ENCODE peak calls at places on chromosomes 16 and 17, in four cellular contexts. C is K562, Y is HCT116, K is SK-N-SH. Q is an unnamed sample.

GRCh38 chr17:50274142-50274944 is at the start of gene TMEM92:
- DNase-seq in C (peak; percentile 86), Y (peak; percentile 62), K (peak; percentile 57), Q (no peak)

GRCh38 chr17:76912585-76912984 is 44.4 kb downstream of the MGAT5B start:
- DNase-seq in C (no peak), Y (no peak), K (no peak), Q (no peak)

GRCh38 chr16:8678068-8678927 is 3.9 kb downstream of the ABAT start:
- DNase-seq in C (no peak), Y (no peak), K (no peak), Q (no peak)

GRCh38 chr16:24075929-24076716 is 180.0 kb upstream of the CACNG3 start:
- DNase-seq in C (peak; percentile 42), Y (peak; percentile 10), K (no peak), Q (no peak)

GRCh38 chr17:54760836-54761235 is 139.8 kb upstream of the TOM1L1 start:
- DNase-seq in C (no peak), Y (no peak), K (no peak), Q (no peak)

GRCh38 chr16:84599528-84600202 is 18.2 kb downstream of the COTL1 start:
- DNase-seq in C (no peak), Y (no peak), K (peak; percentile 65), Q (no peak)

GRCh38 chr17:83086907-83087787 is 7.7 kb downstream of the METRNL start:
- DNase-seq in C (peak; percentile 12), Y (no peak), K (no peak), Q (no peak)

GRCh38 chr17:50766222-50767023 is 895 bp downstream of the ANKRD40CL start:
- DNase-seq in C (no peak), Y (no peak), K (no peak), Q (no peak)

GRCh38 chr17:31918701-31919128 is 17.2 kb upstream of the UTP6 start:
- DNase-seq in C (no peak), Y (no peak), K (no peak), Q (no peak)

GRCh38 chr17:364308-364707 is 11.7 kb upstream of the RPH3AL start:
- DNase-seq in C (no peak), Y (no peak), K (no peak), Q (no peak)

GRCh38 chr17:80743181-80743771 is 198.6 kb downstream of the RPTOR start:
- DNase-seq in C (no peak), Y (no peak), K (no peak), Q (no peak)

GRCh38 chr17:935485-935884 is 44.1 kb downstream of the NXN start:
- DNase-seq in C (no peak), Y (peak; percentile 73), K (no peak), Q (no peak)

GRCh38 chr17:17823433-17824118 is 13.2 kb downstream of the SREBF1 start:
- DNase-seq in C (peak; percentile 95), Y (peak; percentile 56), K (peak; percentile 99), Q (no peak)

GRCh38 chr16:57284206-57284951 is at the start of gene PLLP:
- DNase-seq in C (peak; percentile 95), Y (no peak), K (peak; percentile 90), Q (no peak)

GRCh38 chr16:84592718-84593117 is 25.2 kb downstream of the COTL1 start:
- DNase-seq in C (no peak), Y (no peak), K (no peak), Q (no peak)

GRCh38 chr16:1993731-1994131 is 4.0 kb downstream of the SYNGR3 start:
- DNase-seq in C (no peak), Y (no peak), K (no peak), Q (no peak)

GRCh38 chr17:20291076-20291475 is 176.3 kb downstream of the LGALS9B start:
- DNase-seq in C (no peak), Y (no peak), K (no peak), Q (no peak)

GRCh38 chr16:30049871-30050270 is 15.7 kb upstream of the ALDOA start:
- DNase-seq in C (no peak), Y (no peak), K (no peak), Q (no peak)

GRCh38 chr17:28726396-28726911 is 421 bp upstream of the TLCD1 start:
- DNase-seq in C (no peak), Y (peak; percentile 53), K (no peak), Q (no peak)

GRCh38 chr17:77451894-77452852 is 311.4 kb downstream of the SEC14L1 start:
- DNase-seq in C (no peak), Y (no peak), K (peak; percentile 93), Q (no peak)

GRCh38 chr16:31099860-31100638 is 5.5 kb upstream of the VKORC1 start:
- DNase-seq in C (no peak), Y (no peak), K (no peak), Q (no peak)

GRCh38 chr16:15946257-15947044 is 3.0 kb upstream of the ABCC1 start:
- DNase-seq in C (no peak), Y (no peak), K (no peak), Q (peak; percentile 81)

GRCh38 chr16:3771513-3771912 is 54.2 kb upstream of the TRAP1 start:
- DNase-seq in C (no peak), Y (no peak), K (no peak), Q (no peak)

GRCh38 chr16:87435399-87436224 is 43.5 kb downstream of the MAP1LC3B start:
- DNase-seq in C (no peak), Y (no peak), K (peak; percentile 41), Q (no peak)

GRCh38 chr16:764848-765487 is 4.4 kb downstream of the MSLN start:
- DNase-seq in C (no peak), Y (no peak), K (no peak), Q (no peak)

DNA sequence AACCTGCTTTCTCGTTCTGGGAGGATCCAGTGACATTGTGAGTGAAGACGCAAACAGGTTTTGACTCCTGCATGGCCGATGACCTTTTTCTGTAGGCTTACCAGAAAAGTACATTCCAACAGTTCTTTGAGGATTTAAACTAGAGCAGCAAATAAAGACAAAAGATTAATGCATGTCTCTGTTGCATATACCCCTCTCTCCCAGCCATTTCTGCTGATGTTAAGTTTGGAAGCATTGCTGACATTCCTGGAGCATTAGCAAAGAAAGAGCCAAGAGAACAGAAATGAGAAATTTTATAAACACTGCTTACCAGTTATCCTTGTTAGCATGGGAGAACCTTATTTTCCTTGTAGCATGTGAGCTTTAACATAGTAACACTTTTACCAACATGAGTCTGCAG is 49.3 kb downstream of the SIAH1 start:
- DNase-seq in C (no peak), Y (no peak), K (no peak), Q (no peak)
- TF ChIP-seq SIN3A in C (no peak), Y (no peak), K (no peak), Q (no peak)

GRCh38 chr17:8062435-8062806 is 23.6 kb downstream of the ALOX15B start:
- DNase-seq in C (no peak), Y (no peak), K (no peak), Q (no peak)

GRCh38 chr17:8064590-8065019 is 22.9 kb downstream of the ALOX12B start:
- DNase-seq in C (no peak), Y (no peak), K (no peak), Q (no peak)

GRCh38 chr17:8062807-8063483 is 24.1 kb downstream of the ALOX15B start:
- DNase-seq in C (no peak), Y (no peak), K (no peak), Q (no peak)

GRCh38 chr17:8066841-8067775 is 20.4 kb downstream of the ALOX12B start:
- DNase-seq in C (no peak), Y (no peak), K (no peak), Q (no peak)

DNA sequence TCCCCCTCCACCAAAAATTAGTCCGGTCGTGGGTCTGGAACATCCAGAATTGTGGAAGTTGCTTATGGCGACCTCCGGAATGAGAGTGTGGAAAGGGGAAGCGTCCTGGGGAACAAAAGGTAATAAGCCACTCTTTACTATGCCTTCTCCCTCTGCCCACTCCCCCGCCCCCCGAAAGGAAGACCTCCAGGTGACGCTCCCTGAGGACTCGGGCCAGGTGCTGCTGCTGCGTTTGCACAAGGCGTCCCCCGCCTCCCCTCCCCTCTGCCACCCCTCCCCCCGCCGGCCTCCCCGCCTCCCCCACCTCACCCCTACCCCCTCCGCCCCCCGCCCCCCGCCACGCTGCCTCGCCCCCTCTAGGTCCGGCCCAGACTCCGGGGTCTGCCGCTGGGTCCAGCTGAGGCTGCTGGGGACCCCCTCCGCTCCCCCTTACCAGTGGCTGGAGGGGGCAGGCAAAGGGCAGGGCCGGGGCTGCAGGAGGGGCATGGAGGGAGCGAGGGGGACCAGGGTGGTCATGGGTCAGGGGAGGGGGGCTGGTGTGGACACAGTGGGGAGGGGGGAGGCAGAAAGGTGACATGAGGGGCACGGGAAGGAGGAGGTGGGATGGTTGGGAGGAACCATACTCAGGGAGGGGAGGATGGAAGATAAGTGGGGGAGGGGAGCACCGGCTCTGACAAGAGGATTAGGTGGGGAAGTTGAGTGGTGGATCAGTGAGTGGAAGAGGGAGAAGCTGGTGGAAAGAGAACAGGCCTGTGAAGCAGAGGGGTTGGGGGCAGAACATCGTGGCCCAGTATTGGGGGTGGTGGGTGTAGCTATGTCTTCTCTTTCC is 23.5 kb downstream of the ALOX12B start:
- DNase-seq in C (no peak), Y (no peak), K (no peak), Q (no peak)
- H3K27me3 ChIP-seq in C (no peaks in the 10 kb centered on the region), Y (no peaks in the 10 kb centered on the region), K (peaks cover 79% of the 10 kb centered on the region), Q (peaks cover 4% of the 10 kb centered on the region)

DNA sequence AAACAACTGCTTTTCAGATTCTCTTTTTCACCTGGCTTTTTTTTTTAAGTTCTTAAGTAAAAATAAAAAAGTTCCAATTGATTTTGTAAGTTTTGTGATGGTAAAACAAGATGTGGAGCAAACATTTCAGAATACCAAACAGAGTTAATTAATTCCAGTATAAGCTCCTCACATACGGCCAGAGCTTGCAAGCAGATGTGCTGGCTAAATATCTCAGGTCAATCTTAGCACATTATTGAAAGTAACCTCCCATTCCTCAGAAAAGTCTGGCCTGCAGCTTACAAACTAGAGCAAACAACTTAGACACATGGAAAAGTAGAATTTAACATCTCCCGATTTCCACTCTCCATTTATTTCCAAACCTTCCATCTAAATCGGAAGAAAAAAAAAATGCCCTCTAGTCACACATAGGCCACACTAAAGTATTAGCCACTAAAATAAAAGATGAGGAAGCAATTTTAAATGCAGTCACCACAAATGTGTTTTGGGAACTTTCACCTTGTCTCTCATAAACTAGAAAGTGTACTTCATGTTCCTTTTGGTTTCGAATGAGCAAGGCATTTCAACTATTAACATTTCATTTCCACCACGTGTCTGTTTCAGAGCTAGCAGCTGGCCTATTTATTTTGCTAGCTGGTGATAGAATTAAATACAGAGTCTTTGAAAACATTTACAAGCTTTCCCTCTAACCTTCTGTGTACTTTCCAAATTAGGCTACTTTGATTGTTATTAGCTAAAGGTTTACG is 143.3 kb downstream of the STX8 start:
- DNase-seq in C (no peak), Y (no peak), K (no peak), Q (no peak)
- TF ChIP-seq SIN3A in C (no peak), Y (no peak), K (no peak), Q (no peak)

DNA sequence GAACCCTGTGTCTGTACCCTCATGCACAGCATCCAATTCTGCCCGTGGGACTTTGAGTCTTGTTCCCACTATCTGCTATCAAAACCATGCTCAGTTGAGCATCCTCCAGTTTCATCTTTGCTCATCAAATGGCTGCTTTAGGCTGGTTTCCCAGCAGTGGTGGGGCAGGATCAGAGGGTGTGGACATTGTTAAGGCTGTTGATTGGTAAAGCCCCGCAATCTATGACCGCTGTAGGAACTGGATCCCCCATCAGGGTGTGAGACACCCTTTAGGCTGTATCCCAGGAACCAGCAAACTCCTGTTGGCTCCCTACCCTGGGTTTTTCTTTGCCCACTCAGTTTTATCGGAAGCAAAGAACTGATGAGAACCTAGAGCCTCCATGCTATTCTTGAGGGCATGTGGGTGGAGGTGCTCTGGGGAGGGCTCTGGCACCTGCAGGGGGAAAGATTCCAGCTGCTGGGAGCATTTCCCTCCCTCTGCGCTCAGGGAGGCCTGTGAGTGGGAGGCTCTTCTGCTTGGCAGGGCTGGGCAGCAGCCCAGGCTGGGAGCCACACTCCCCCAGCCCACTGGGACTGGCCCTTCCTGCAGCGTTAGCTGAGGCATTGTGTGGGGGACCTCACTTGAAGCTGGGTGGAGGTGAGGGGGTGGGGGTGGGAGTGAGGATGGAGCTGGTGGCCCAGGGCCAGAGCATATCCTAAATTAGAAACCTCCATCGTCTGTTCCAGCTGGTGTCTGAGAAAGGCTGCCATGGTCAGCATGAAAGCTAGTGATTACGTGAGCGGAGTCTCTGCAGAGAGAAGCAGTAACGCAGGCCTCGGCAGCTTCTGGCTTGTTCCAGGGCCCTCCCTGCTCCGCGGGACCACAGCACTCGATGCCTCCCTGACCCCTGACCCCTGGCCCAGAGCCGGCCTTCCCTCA is 160.6 kb downstream of the IRF8 start:
- DNase-seq in C (no peak), Y (no peak), K (no peak), Q (no peak)
- H3K27me3 ChIP-seq in C (peaks cover 12% of the 10 kb centered on the region), Y (peaks cover 38% of the 10 kb centered on the region), K (peaks cover 65% of the 10 kb centered on the region), Q (peaks cover 4% of the 10 kb centered on the region)